ENCODE peak calls at places on chromosome 4, in four cellular contexts. Z is tibial nerve, D is IMR-90, B is A549. E is an unnamed sample.

GRCh38 chr4:53956454-53956853 is 108.0 kb downstream of the CHIC2 start:
- DNase-seq in Z (no peak), D (no peak), B (no peak), E (no peak)

GRCh38 chr4:15482842-15483241 is 13.2 kb downstream of the CC2D2A start:
- DNase-seq in Z (no peak), D (no peak), B (no peak), E (no peak)

GRCh38 chr4:83556006-83556712 is 20.3 kb downstream of the GPAT3 start:
- DNase-seq in Z (no peak), D (no peak), B (no peak), E (no peak)

GRCh38 chr4:27278615-27279014 is 418.0 kb downstream of the STIM2 start:
- DNase-seq in Z (no peak), D (peak), B (no peak), E (peak)

GRCh38 chr4:73871911-73872310 is 2.7 kb downstream of the CXCL1 start:
- DNase-seq in Z (no peak), D (no peak), B (no peak), E (no peak)

GRCh38 chr4:123300625-123301024 is 96.0 kb upstream of the SPRY1 start:
- DNase-seq in Z (no peak), D (no peak), B (no peak), E (no peak)

GRCh38 chr4:41156574-41156973 is 57.8 kb downstream of the APBB2 start:
- DNase-seq in Z (no peak), D (peak), B (peak), E (no peak)

GRCh38 chr4:72918362-72918761 is 151.2 kb downstream of the COX18 start:
- DNase-seq in Z (no peak), D (no peak), B (no peak), E (no peak)

GRCh38 chr4:2937146-2937857 is 25.9 kb downstream of the NOP14 start:
- DNase-seq in Z (no peak), D (no peak), B (peak), E (no peak)

GRCh38 chr4:99205104-99205979 is 13.7 kb downstream of the ADH6 start:
- DNase-seq in Z (peak), D (peak), B (no peak), E (no peak)

GRCh38 chr4:88745581-88746163 is 48.0 kb upstream of the NAP1L5 start:
- DNase-seq in Z (no peak), D (no peak), B (no peak), E (no peak)

GRCh38 chr4:26522478-26522877 is 32.2 kb upstream of the CCKAR start:
- DNase-seq in Z (no peak), D (peak), B (no peak), E (no peak)

GRCh38 chr4:115325836-115326235 is 212.4 kb upstream of the NDST4 start:
- DNase-seq in Z (no peak), D (no peak), B (no peak), E (no peak)

GRCh38 chr4:25031077-25031606 is 396 bp upstream of the LGI2 start:
- DNase-seq in Z (no peak), D (no peak), B (no peak), E (no peak)

GRCh38 chr4:128653514-128654420 is 155.7 kb upstream of the JADE1 start:
- DNase-seq in Z (peak), D (peak), B (no peak), E (no peak)

GRCh38 chr4:98027827-98028226 is 115.4 kb downstream of the STPG2 start:
- DNase-seq in Z (no peak), D (no peak), B (peak), E (no peak)

GRCh38 chr4:81069706-81070331 is 39.3 kb downstream of the BMP3 start:
- DNase-seq in Z (peak), D (peak), B (peak), E (peak)

GRCh38 chr4:3318561-3319021 is 25.8 kb downstream of the RGS12 start:
- DNase-seq in Z (no peak), D (no peak), B (peak), E (no peak)

GRCh38 chr4:48031802-48032525 is 15.4 kb downstream of the NIPAL1 start:
- DNase-seq in Z (no peak), D (peak), B (no peak), E (no peak)

GRCh38 chr4:181911420-181911819 is 331.8 kb upstream of the TENM3 start:
- DNase-seq in Z (no peak), D (peak), B (no peak), E (no peak)

GRCh38 chr4:112270643-112271484 is 14.8 kb downstream of the TIFA start:
- DNase-seq in Z (no peak), D (peak), B (no peak), E (no peak)

GRCh38 chr4:95304898-95305297 is 243.9 kb downstream of the UNC5C start:
- DNase-seq in Z (no peak), D (peak), B (peak), E (no peak)

GRCh38 chr4:40628888-40629287 is 776 bp downstream of the RBM47 start:
- DNase-seq in Z (no peak), D (no peak), B (no peak), E (no peak)

GRCh38 chr4:86155766-86156165 is 204.1 kb downstream of the MAPK10 start:
- DNase-seq in Z (no peak), D (no peak), B (no peak), E (no peak)

GRCh38 chr4:152858934-152859333 is 77.2 kb upstream of the FHDC1 start:
- DNase-seq in Z (no peak), D (no peak), B (no peak), E (no peak)
- TF ChIP-seq POLR2A in Z (no peak), D (no peak), B (no peak), E (no peak)

GRCh38 chr4:76691767-76692689 is 205.9 kb downstream of the SOWAHB start:
- DNase-seq in Z (no peak), D (no peak), B (no peak), E (no peak)
- TF ChIP-seq POLR2A in Z (no peak), D (no peak), B (no peak), E (no peak)

GRCh38 chr4:153676984-153677383 is 7.1 kb upstream of the TLR2 start:
- DNase-seq in Z (no peak), D (peak), B (peak), E (no peak)

GRCh38 chr4:153676491-153676890 is 7.6 kb upstream of the TLR2 start:
- DNase-seq in Z (no peak), D (peak), B (no peak), E (no peak)

GRCh38 chr4:153683763-153684181 is 308 bp upstream of the TLR2 start:
- DNase-seq in Z (no peak), D (no peak), B (no peak), E (no peak)

GRCh38 chr4:153684182-153685073 is at the start of gene TLR2:
- DNase-seq in Z (peak), D (no peak), B (no peak), E (peak)

DNA sequence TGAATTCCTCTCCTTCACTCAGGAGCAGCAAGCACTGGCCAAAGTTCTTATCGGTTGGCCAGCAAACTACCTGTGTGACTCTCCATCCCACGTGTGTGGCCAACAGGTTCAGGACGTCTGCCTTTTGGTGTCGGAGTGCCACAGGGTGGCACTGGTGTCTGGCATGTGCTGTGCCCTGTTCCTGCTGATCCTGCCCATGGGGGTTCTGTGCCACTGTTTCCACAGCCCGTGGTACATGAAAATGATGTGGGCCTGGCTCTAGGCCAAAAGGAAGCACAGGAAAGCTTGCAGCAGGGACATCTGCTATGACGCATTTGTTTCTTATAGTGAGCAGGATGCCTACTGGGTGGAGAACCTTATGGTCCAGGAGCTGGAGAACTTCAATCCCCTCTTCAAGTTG is 4.6 kb upstream of the TLR2 start:
- DNase-seq in Z (peak), D (no peak), B (no peak), E (no peak)
- TF ChIP-seq POLR2A in Z (no peak), D (no peak), B (no peak), E (no peak)

DNA sequence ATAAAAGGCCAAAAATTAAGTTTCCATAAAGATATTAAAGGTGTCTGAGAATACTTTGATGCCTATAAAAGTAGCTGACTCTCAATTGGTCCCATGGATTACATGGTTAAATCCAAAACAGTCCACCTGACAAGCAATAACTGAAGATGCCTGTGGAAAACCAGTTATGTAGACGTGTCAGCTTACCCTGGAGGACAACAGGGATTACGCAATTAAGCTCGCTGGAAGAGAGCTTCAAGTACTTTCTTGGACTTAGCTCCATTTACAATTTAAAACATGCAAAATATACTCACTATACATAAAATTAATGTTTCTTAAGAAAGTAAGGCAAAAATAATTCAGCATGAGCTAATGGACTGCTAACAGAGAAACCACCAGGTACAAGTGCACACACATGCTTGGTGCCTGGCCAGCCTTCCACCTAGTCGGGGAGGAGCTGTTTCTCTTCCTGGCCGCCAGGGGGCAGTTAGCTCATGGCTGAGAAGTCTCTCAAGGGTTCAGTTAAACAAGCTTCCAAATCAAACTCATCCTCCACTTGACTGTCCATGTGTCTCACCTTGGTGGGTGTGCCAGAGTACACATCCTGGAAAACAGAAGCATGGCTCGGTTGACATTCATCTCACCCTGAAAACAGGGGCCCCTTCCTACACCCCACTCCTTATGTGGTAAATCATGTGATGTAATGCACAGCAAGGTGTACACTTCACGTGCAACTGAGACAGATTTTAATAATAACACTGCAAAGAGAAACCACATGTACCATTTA is 9.2 kb upstream of the FAM53A start:
- DNase-seq in Z (peak), D (peak), B (peak), E (peak)
- TF ChIP-seq POLR2A in Z (no peak), D (no peak), B (no peak), E (no peak)

DNA sequence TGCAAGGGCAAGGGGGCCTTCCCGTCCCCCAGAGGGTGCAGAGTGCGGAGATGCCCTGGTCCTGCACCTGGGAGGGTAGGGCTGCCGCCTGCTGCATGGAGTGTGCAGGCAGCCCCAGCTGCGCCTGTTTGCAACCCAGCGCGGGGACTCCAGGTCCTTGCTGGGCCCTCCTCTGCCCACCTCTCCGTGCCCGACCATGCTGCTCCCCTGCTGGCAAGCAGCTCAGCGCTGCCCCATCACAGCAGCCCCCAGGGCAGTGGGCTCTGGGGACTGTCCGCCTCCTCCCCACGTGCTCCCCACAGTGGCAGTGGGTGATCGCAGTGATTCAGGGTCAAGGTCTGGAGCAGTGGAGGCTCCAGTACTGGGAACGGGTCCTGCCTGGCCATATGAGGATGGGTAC is 5.0 kb upstream of the FBXW7 start:
- DNase-seq in Z (no peak), D (no peak), B (no peak), E (no peak)
- TF ChIP-seq POLR2A in Z (no peak), D (no peak), B (no peak), E (peak)